ENCODE peak calls at places on chromosomes 3 and 15, in seven cellular contexts. W is left lung, X is skeletal muscle cell, F is upper lobe of left lung, B is GM23338, D is Karpas-422, Q is upper lobe of right lung. L is an unnamed sample.

GRCh38 chr3:27325419-27325818 is 43.8 kb downstream of the NEK10 start:
- DNase-seq in W (no peak), X (no peak), F (no peak), B (peak), D (peak), Q (no peak), L (no peak)

GRCh38 chr15:69624816-69625215 is 172.2 kb downstream of the RPLP1 start:
- DNase-seq in W (no peak), X (no peak), F (no peak), B (no peak), D (no peak), Q (no peak), L (no peak)

GRCh38 chr3:123068227-123069020 is 1.6 kb downstream of the PDIA5 start:
- DNase-seq in W (no peak), X (no peak), F (no peak), B (peak), D (no peak), Q (no peak), L (no peak)

GRCh38 chr15:48481802-48482201 is 150.6 kb downstream of the DUT start:
- DNase-seq in W (no peak), X (no peak), F (no peak), B (peak), D (peak), Q (no peak), L (no peak)

GRCh38 chr3:118128886-118129285 is 905.8 kb downstream of the IGSF11 start:
- DNase-seq in W (no peak), X (peak), F (no peak), B (no peak), D (no peak), Q (no peak), L (no peak)

GRCh38 chr3:195059006-195059350 is 212.0 kb downstream of the XXYLT1 start:
- DNase-seq in W (peak), X (no peak), F (no peak), B (no peak), D (no peak), Q (peak), L (no peak)

GRCh38 chr3:55801068-55801467 is 314.0 kb upstream of the WNT5A start:
- DNase-seq in W (no peak), X (no peak), F (no peak), B (no peak), D (no peak), Q (no peak), L (no peak)

GRCh38 chr15:50471072-50471471 is 46.9 kb downstream of the USP8 start:
- DNase-seq in W (no peak), X (no peak), F (no peak), B (no peak), D (no peak), Q (no peak), L (no peak)

GRCh38 chr3:126413693-126414080 is 19.0 kb downstream of the CFAP100 start:
- DNase-seq in W (no peak), X (no peak), F (no peak), B (no peak), D (no peak), Q (no peak), L (no peak)

GRCh38 chr15:50241684-50242450 is 23.7 kb downstream of the HDC start:
- DNase-seq in W (no peak), X (peak), F (no peak), B (no peak), D (no peak), Q (no peak), L (no peak)

DNA sequence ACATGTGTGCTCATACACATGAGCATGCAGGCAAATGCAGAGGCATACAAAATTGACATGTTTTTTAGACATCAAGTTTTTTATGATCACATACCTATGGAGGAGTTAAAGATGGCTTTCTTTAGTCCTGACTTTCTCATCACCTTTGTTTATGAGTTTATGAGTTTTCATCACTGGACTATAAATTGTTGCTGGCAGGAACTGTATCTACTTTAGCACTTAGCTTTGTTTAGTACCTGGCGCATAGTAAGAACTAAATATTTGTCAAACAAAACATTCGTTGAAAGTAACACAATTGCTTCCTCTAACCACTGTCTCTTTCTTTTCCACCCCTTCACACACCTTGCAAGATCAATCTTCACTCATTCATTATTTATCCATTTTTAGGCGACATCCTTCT is 182.6 kb downstream of the SUCNR1 start:
- DNase-seq in W (no peak), X (no peak), F (no peak), B (no peak), D (no peak), Q (no peak), L (no peak)
- H3K4me3 ChIP-seq in W (no peak), X (no peak), F (no peak), B (no peak), D (no peak), Q (no peak), L (no peak)

GRCh38 chr3:53844262-53845102 is 1.7 kb downstream of the CHDH start:
- DNase-seq in W (no peak), X (no peak), F (no peak), B (no peak), D (no peak), Q (no peak), L (no peak)
- H3K4me3 ChIP-seq in W (no peak), X (no peak), F (no peak), B (no peak), D (no peak), Q (no peak), L (no peak)

GRCh38 chr3:151330374-151330773 is 1.0 kb upstream of the P2RY13 start:
- DNase-seq in W (no peak), X (no peak), F (no peak), B (no peak), D (no peak), Q (no peak), L (no peak)

GRCh38 chr3:151330899-151331298 is 1.6 kb upstream of the P2RY13 start:
- DNase-seq in W (no peak), X (no peak), F (no peak), B (no peak), D (no peak), Q (no peak), L (no peak)

GRCh38 chr3:151329368-151329767 is at the start of gene P2RY13:
- DNase-seq in W (no peak), X (no peak), F (no peak), B (no peak), D (peak), Q (no peak), L (no peak)

GRCh38 chr3:151327571-151328198 is 1.7 kb downstream of the P2RY13 start:
- DNase-seq in W (no peak), X (no peak), F (no peak), B (peak), D (peak), Q (no peak), L (peak)

DNA sequence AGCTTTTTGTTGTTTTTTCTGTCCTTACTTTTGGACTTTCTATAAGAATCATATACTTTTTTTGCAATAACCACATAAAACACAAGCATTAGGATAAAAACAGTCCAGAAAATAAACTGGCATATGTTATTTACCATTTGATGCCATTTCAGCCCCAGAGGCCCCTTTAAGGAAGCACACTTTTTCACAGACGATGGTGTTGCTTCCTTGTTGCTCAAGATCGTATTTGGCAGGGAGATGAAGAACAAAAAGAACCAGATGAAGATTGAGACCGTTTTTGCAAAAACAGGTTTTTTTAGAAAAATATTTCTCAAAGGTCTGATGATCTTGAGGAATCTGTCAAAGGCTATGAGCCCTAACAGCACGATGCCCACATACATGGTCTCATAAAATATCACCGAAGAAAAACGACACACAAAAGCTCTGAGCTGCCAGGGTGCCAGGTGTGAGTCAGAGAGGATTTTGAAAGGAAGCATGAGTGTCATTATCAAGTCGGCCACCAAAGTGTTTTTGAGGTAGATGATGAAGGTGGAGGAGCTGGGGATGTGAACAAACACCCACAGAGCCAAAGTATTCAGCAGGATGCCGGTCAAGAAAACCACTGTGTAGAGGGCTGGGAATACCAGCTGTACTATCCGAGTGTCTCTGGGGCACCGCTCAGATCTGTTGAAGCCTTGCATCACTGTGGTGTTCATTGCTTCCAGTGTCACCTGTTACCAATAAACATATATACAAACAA is 882 bp downstream of the P2RY13 start:
- DNase-seq in W (no peak), X (no peak), F (no peak), B (no peak), D (no peak), Q (no peak), L (no peak)
- H3K4me3 ChIP-seq in W (no peak), X (no peak), F (peak), B (no peak), D (no peak), Q (peak), L (no peak)

DNA sequence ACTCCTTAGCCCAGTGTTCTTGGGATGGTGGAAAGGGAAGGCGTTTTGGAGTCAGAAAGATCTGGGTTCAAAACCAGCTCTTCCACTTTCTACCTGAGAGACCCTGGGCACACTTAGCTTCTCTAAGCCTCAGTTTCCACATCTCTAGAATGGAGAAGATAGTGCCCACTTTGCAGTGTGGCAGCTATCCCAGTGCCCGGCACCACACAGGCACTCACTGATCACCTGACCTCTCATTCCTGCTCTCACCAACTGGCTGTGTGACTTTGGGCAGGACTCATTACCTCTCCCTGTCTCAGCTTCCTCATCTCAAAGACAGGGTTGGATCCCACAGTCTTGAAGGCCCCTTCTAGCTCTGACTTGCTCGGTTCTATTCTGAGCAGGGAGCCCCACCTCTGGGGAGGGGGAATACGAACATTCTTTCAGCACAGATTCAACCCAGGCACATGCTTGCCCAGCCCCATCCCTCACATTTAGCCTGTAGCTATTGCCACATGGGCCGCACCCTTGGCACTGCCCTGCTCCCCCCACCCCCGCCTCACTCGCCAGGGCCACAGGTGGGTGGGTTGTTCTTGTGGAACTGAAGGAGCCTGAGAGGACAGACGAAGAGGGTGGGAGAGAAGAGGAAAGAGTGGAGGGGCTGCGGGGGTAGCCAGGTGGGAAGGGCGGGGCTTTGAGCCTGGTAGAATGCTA is 39.2 kb downstream of the EPHB3 start:
- DNase-seq in W (no peak), X (no peak), F (no peak), B (no peak), D (no peak), Q (no peak), L (no peak)
- H3K4me3 ChIP-seq in W (no peak), X (no peak), F (no peak), B (peak), D (no peak), Q (no peak), L (no peak)

GRCh38 chr3:23201154-23201838 is 1.8 kb upstream of the UBE2E2 start:
- DNase-seq in W (no peak), X (no peak), F (no peak), B (no peak), D (no peak), Q (no peak), L (no peak)
- H3K4me3 ChIP-seq in W (no peak), X (no peak), F (no peak), B (no peak), D (no peak), Q (no peak), L (no peak)

L was measured in Jurkat, Clone E6-1.